ENCODE peak calls at places on chromosomes 16 and 17, in seven cellular contexts. R is cardiac muscle cell, D is mesenchymal stem cell, N is heart right ventricle, M is spleen, V is lung, C is mesendoderm. F is an unnamed sample.

GRCh38 chr17:73172252-73172651 is 7.4 kb downstream of the SSTR2 start:
- DNase-seq in R (no peak), D (no peak), N (no peak), M (no peak), V (no peak), C (no peak), F (no peak)

GRCh38 chr17:55295411-55296170 is 30.8 kb downstream of the HLF start:
- DNase-seq in R (peak; percentile 65), D (peak; percentile 43), N (no peak), M (no peak), V (no peak), C (peak; percentile 70), F (peak; percentile 34)

GRCh38 chr17:12085076-12085949 is 64.6 kb downstream of the MAP2K4 start:
- DNase-seq in R (no peak), D (no peak), N (no peak), M (no peak), V (no peak), C (peak; percentile 59), F (no peak)

GRCh38 chr16:58196898-58197313 is 1.0 kb downstream of the CSNK2A2 start:
- DNase-seq in R (peak; percentile 46), D (peak; percentile 22), N (no peak), M (no peak), V (no peak), C (peak; percentile 26), F (no peak)

GRCh38 chr17:4208228-4208627 is 55.6 kb downstream of the ANKFY1 start:
- DNase-seq in R (no peak), D (no peak), N (no peak), M (no peak), V (no peak), C (peak; percentile 78), F (no peak)

GRCh38 chr17:6780886-6781285 is 4.9 kb downstream of the FBXO39 start:
- DNase-seq in R (peak; percentile 20), D (no peak), N (no peak), M (no peak), V (no peak), C (no peak), F (no peak)

GRCh38 chr16:1793578-1794220 is at the start of gene IGFALS:
- DNase-seq in R (no peak), D (no peak), N (no peak), M (no peak), V (no peak), C (no peak), F (peak; percentile 9)

GRCh38 chr17:21042434-21043295 is at the start of gene USP22:
- DNase-seq in R (no peak), D (no peak), N (no peak), M (peak; percentile 98), V (no peak), C (peak; percentile 64), F (no peak)

GRCh38 chr16:50102046-50102756 is 36.4 kb downstream of the HEATR3 start:
- DNase-seq in R (peak; percentile 10), D (peak; percentile 62), N (no peak), M (no peak), V (no peak), C (no peak), F (no peak)

GRCh38 chr17:46191332-46192210 is 1.7 kb downstream of the KANSL1 start:
- DNase-seq in R (peak; percentile 51), D (peak; percentile 77), N (no peak), M (no peak), V (no peak), C (peak; percentile 81), F (no peak)

GRCh38 chr16:54286330-54287017 is at the start of gene IRX3:
- DNase-seq in R (peak; percentile 91), D (peak; percentile 50), N (peak; percentile 89), M (no peak), V (peak; percentile 91), C (peak; percentile 96), F (peak; percentile 69)

GRCh38 chr16:65111306-65111705 is 10.6 kb downstream of the CDH11 start:
- DNase-seq in R (no peak), D (no peak), N (no peak), M (no peak), V (no peak), C (no peak), F (no peak)

GRCh38 chr16:69881141-69881540 is 70.0 kb upstream of the CLEC18A start:
- DNase-seq in R (no peak), D (no peak), N (no peak), M (no peak), V (no peak), C (no peak), F (no peak)

DNA sequence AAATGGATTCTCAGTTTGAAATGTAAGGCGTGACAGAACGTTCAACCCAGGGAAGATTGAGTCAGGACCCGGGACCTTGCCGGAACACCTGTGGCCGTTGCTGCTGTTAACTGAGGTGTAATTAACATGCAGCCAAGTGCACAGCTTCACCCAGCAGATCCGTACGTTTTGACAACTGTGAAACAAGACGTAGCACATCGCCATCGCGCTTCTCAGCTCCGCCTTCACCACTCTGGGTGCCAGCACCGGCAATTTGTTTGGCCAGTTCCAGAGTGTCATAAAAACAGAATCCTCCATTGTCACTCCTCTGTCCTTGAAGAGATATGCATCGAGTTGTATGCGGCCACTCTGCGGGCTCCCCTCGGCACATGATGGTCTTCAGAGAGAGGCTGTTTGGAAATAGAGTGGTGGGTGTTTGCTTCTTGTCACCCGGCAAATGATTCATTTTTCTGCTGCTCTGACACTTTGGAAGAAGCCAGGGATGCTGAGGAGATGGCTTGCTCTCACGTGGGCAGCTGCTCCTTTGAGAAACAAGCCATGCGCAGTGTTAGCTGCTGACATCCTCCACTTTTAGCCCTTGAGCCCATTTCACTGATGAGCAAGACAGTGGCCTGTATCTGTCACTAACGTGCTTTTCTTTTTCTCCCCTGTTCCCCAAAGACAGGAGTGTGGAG is 22.6 kb downstream of the NAA60 start:
- DNase-seq in R (no peak), D (no peak), N (no peak), M (peak; percentile 38), V (no peak), C (no peak), F (no peak)
- H3K4me1 ChIP-seq in R (peaks cover 20% of the 10 kb centered on the region), D (peaks cover 16% of the 10 kb centered on the region), N (peaks cover 96% of the 10 kb centered on the region), M (peaks cover 97% of the 10 kb centered on the region), V (peaks cover 10% of the 10 kb centered on the region), C (peaks cover 5% of the 10 kb centered on the region), F (peaks cover 63% of the 10 kb centered on the region)

DNA sequence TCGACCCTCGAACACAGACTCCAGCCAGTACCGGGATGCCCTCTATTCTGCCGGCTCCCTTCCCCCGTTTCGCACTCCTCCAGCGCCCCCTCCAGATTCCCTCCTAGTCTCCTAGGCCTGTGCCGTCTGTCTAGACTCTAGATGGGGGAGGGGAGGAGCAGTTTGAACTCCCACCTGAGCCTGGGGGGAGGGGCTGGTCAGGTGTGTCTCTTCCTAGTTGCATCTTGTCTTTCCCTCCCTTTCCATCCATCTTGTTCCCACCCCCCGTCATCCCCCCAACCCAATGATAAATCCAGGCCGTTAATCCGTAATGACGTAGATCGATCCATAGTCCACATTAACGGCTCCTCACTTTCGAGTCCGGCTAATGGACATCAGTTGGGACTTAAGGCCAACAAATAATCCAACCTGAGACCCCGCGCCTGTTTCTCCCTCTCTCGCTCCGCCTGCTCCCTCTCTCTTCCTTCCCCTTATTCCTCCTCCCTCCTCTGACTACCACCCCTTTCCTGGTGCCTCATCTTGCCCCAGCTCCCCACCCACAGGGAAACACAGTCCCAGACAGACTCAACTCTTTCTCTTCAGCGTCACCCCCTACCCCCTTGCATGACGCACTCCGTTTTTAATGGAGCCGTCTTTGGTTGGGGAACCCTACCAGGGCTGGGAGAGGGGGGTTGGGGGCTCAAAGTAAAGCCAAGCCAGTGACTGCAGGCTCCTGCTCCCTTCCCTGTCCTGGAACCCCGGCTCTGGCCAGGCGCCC is 3.3 kb upstream of the HOXB5 start:
- DNase-seq in R (no peak), D (peak; percentile 89), N (no peak), M (peak; percentile 48), V (no peak), C (no peak), F (no peak)
- H3K4me1 ChIP-seq in R (no peaks in the 10 kb centered on the region), D (peaks cover 55% of the 10 kb centered on the region), N (peaks cover 20% of the 10 kb centered on the region), M (peaks cover 69% of the 10 kb centered on the region), V (no peaks in the 10 kb centered on the region), C (peaks cover 11% of the 10 kb centered on the region), F (peaks cover 10% of the 10 kb centered on the region)

DNA sequence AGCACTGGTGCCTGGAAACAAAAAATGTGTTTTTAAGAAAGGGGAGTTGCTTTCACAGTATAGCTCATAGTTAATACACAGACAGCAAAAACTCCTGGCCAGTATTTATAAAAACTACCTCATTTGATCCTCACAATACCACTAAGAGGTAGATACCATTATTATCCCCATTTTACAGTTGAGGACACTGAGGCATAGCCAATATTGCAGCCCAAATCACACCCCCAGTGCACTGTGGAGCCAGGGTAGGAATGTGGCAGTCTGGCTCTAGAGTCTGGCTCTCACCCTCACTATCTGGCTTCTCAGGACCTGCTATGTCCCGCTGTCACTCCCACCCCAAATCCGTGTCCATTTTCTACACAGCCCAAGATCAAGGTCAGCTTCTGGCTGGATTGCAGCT is 2.6 kb downstream of the ARHGAP23 start:
- DNase-seq in R (no peak), D (no peak), N (no peak), M (no peak), V (no peak), C (no peak), F (no peak)
- H3K4me1 ChIP-seq in R (peaks cover 11% of the 10 kb centered on the region), D (peaks cover 43% of the 10 kb centered on the region), N (peaks cover 63% of the 10 kb centered on the region), M (peaks cover 100% of the 10 kb centered on the region), V (peaks cover 4% of the 10 kb centered on the region), C (no peaks in the 10 kb centered on the region), F (peaks cover 39% of the 10 kb centered on the region)

DNA sequence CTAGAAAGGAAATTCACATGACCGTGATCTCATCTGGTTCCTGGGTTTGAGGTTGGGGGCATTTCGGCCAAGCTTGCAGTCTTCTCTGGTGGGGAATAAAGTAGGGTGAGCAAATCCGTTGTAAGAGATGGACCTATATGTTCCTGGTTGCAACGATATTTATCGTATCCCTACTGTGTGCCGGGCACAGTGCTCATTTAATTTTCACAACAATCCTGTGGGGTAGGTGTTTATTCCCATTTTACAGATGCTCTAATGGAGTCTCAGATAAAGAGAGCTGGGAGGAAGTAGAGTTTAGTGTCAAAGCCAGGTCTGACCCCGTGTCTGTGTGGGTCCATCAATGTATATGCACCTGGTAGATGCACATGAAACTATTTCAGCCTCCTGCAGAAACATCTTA is 9.4 kb downstream of the CMIP start:
- DNase-seq in R (no peak), D (no peak), N (no peak), M (no peak), V (no peak), C (no peak), F (no peak)
- H3K4me1 ChIP-seq in R (peaks cover 8% of the 10 kb centered on the region), D (peaks cover 42% of the 10 kb centered on the region), N (peaks cover 34% of the 10 kb centered on the region), M (peaks cover 93% of the 10 kb centered on the region), V (no peaks in the 10 kb centered on the region), C (peaks cover 12% of the 10 kb centered on the region), F (no peaks in the 10 kb centered on the region)

DNA sequence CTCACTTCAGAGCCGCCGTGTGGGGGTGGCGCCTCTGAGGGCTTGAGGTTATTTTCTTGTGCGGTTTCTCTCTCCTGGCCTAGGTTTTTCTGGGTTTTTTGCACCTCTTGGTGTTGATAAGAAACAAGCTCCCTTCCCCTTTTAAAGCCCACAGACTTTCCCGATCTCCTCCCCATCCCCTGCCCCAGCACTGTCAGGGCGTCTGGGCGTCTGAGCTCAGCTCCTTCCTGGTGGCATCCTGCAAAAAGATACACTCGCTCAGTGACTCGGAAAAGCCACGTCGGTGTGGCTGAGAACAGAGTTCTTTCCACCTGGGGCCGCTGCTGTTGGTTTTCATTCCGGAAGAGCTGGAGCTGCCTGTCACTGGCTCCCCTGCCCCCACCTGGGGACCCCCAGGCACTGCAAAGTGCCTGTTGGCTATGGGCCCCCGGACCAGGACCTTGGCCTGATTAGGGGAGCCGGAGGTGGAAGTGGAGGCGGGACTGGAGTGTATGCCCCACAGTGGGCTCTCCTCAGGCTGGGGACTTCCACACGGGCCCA is 14.5 kb downstream of the BAIAP2 start:
- DNase-seq in R (no peak), D (peak; percentile 21), N (no peak), M (no peak), V (no peak), C (no peak), F (no peak)
- H3K4me1 ChIP-seq in R (no peaks in the 10 kb centered on the region), D (peaks cover 84% of the 10 kb centered on the region), N (peaks cover 89% of the 10 kb centered on the region), M (peaks cover 89% of the 10 kb centered on the region), V (peaks cover 7% of the 10 kb centered on the region), C (peaks cover 3% of the 10 kb centered on the region), F (peaks cover 15% of the 10 kb centered on the region)

GRCh38 chr17:78144146-78144719 is 2.0 kb upstream of the C17orf99 start:
- DNase-seq in R (peak; percentile 96), D (peak; percentile 77), N (peak; percentile 90), M (peak; percentile 88), V (peak; percentile 75), C (no peak), F (peak; percentile 84)
- H3K4me1 ChIP-seq in R (peaks cover 22% of the 10 kb centered on the region), D (peaks cover 42% of the 10 kb centered on the region), N (peaks cover 50% of the 10 kb centered on the region), M (peaks cover 94% of the 10 kb centered on the region), V (no peaks in the 10 kb centered on the region), C (no peaks in the 10 kb centered on the region), F (peaks cover 27% of the 10 kb centered on the region)